ENCODE peak calls at places on chromosome 1, in eight cellular contexts. X is HepG2, T is HCT116, S is GM23338, M is SK-N-SH, O is GM12878, Y is Panc1, K is K562. N is an unnamed sample.

GRCh38 chr1:71593523-71593922 is 512.7 kb upstream of the ZRANB2 start:
- DNase-seq in S (peak; percentile 46), Y (no peak), O (no peak), X (no peak), K (no peak), M (no peak), T (no peak), N (peak; percentile 8)

GRCh38 chr1:179269071-179269470 is 24.5 kb upstream of the SOAT1 start:
- DNase-seq in M (no peak), Y (no peak), K (no peak), X (no peak), T (no peak), S (no peak), O (no peak), N (no peak)

GRCh38 chr1:57696041-57696440 is 272.2 kb upstream of the DAB1 start:
- DNase-seq in K (no peak), T (no peak), M (no peak), S (no peak), X (no peak), Y (no peak), O (no peak), N (no peak)

GRCh38 chr1:183194527-183195145 is 8.6 kb downstream of the LAMC2 start:
- DNase-seq in T (no peak), S (peak; percentile 71), X (no peak), Y (no peak), O (peak; percentile 71), K (no peak), M (no peak), N (peak; percentile 3)

GRCh38 chr1:113701429-113701828 is 57.9 kb downstream of the PHTF1 start:
- DNase-seq in S (peak; percentile 63), X (no peak), Y (no peak), O (no peak), T (no peak), K (no peak), M (no peak), N (peak; percentile 45)

GRCh38 chr1:234558186-234558836 is 51.7 kb downstream of the IRF2BP2 start:
- DNase-seq in Y (no peak), T (no peak), O (no peak), S (no peak), K (peak; percentile 62), X (no peak), M (peak; percentile 69), N (peak; percentile 62)

GRCh38 chr1:214379254-214379970 is 98.5 kb downstream of the SMYD2 start:
- DNase-seq in T (no peak), M (no peak), Y (no peak), K (no peak), O (no peak), S (peak; percentile 30), X (no peak), N (no peak)

GRCh38 chr1:29500041-29500440 is 263.7 kb downstream of the PTPRU start:
- DNase-seq in K (no peak), S (no peak), O (no peak), T (no peak), M (no peak), Y (no peak), X (no peak), N (no peak)

GRCh38 chr1:225026701-225027100 is 97.2 kb downstream of the DNAH14 start:
- DNase-seq in T (no peak), S (no peak), K (no peak), X (no peak), O (no peak), M (no peak), Y (no peak), N (no peak)

GRCh38 chr1:20988030-20988825 is 188.5 kb downstream of the EIF4G3 start:
- DNase-seq in S (no peak), K (no peak), M (no peak), O (no peak), Y (no peak), X (no peak), T (no peak), N (no peak)

GRCh38 chr1:18211764-18212163 is 104.2 kb downstream of the IGSF21 start:
- DNase-seq in T (no peak), X (no peak), M (peak; percentile 32), S (no peak), O (no peak), K (no peak), Y (no peak), N (no peak)

DNA sequence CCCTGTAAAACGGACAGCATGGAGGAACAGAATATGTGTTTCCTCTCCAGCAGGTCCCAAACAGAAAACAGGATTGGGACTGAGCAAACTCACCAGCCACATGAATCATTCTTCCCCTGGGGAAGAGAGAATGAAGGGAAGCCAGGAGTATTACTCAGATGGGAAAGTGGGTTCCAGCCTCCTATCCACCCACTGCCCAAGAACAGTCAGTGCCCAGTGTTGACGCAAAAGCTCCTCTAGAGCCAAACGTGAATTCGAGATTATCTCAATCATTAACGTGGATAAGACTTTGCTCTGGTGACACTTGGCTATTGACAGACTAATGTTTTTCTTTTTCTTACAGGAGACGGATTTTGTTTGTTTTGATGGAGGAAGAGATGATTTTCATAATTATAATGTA is 9.3 kb downstream of the MIA3 start:
- DNase-seq in Y (no peak), T (no peak), O (no peak), M (no peak), X (no peak), K (no peak), S (no peak), N (no peak)
- TF ChIP-seq REST in Y (no peak), T (no peak), O (no peak), M (no peak), X (no peak), K (no peak), S (no peak), N (no peak)

DNA sequence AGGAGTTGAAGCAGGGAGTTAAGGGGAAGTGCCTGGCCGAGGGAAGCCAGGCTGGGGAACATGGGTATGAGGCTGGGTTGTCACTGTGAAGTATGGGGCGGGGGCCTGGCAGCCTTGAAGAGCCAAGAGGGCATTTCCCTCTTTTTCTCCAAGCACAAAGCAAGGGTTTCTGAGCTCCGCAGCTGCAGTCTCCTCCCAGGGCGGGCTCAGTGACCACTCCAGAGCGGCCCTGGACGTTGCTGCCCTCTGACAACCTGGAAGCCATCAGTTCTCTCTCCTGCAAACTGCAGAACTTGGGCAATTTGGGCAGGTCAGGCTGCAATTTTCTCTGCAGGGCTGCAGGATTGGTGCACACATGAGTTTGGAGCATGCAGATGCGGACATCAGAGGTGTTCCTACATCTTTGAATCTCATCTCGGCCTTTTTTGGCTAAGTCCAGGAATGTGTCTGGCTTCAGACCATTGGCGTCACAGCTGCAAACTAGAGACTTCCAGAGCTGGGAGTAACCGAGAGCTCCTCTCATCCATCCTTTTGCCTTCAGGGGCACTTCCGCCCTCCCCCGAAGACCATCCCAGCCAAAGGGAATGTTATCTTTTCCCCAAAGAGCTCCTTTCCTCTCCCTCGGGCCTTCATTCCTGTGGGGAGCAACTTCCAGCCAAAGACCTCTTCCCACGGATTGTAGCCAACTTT is 139.5 kb upstream of the WNT4 start:
- DNase-seq in O (no peak), Y (no peak), K (no peak), M (no peak), T (no peak), S (no peak), X (no peak), N (no peak)
- H3K27me3 ChIP-seq in O (no peaks in the 10 kb centered on the region), Y (no peaks in the 10 kb centered on the region), K (peaks cover 38% of the 10 kb centered on the region), M (peaks cover 6% of the 10 kb centered on the region), T (peaks cover 4% of the 10 kb centered on the region), S (no peaks in the 10 kb centered on the region), X (peaks cover 27% of the 10 kb centered on the region), N (peaks cover 2% of the 10 kb centered on the region)

DNA sequence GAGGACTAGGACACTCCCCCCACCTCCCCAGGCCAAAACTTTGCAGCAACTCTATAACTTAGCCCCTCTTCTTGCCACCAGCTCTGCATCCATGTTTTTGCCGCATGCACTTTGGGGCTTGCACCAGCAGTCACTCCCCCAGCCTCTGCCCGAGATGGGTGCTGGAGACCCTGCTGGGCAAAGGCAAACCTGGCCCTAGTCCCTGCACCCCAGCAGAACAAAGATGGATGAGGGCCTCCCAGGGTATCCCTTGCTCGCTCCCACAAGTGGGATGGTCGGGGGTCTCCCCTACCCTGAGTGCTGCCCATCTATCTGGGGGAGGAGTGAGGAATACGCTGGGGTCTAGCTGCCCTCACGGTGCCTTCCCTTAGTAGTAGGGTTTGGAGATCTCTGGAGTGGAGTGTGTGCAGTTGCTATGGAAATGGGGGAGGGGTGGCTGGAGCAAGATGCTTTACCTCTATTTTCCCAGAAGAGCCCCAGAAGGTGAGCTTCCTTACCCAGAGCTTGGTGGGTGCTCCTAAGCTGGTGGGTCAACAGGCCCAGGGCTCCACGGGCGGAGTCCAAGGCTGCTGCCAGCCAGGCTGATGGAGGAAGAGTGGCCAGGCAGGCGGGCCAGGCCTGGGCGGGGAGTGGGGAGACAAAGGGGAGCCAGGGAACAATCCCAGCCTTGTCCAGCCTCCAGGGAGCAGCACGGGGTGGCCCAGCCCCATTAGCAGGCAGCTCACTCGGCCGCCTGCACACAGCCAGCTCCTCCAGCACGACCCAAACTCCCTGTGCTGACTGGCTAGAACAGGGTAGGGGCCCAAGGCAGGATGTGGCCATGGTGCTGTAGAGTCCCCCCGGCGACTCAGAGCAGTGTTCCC is at the start of gene PAQR6:
- DNase-seq in T (no peak), O (no peak), X (peak; percentile 53), K (no peak), Y (no peak), S (peak; percentile 63), M (peak; percentile 40), N (no peak)
- TF ChIP-seq REST in T (no peak), O (no peak), X (no peak), K (no peak), Y (no peak), S (no peak), M (no peak), N (no peak)

DNA sequence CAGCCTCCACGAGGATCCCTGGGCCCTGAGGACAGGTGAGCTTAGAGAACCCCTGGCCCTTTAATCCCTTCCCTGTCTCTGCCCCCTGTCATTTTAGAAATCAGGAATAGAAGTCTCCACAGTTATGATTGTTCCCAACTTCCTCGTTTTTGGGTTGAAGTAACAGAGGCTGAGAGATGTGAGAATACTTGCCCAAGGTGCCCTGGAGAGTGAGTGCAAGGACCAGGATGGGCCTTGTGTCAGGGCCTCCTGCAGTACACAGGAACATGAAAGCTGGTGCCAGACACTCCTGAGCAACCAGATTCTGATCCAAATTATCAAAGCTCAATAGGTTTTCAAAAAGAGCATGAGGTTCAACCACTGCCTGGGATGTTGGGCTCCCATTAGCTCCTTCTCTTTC is 10.1 kb downstream of the HLX start:
- DNase-seq in K (no peak), O (no peak), X (no peak), M (no peak), Y (no peak), T (no peak), S (no peak), N (no peak)
- H3K27me3 ChIP-seq in K (peaks cover 88% of the 10 kb centered on the region), O (peaks cover 13% of the 10 kb centered on the region), X (peaks cover 62% of the 10 kb centered on the region), M (no peaks in the 10 kb centered on the region), Y (peaks cover 12% of the 10 kb centered on the region), T (no peaks in the 10 kb centered on the region), S (peaks cover 100% of the 10 kb centered on the region), N (peaks cover 2% of the 10 kb centered on the region)

N was measured in HL-60.